ENCODE peak calls at places on chromosome 18, in ten cellular contexts. B, N, W, J, L, H, U, I, V and R are unnamed samples.

GRCh38 chr18:8997634-8998033 is 104.9 kb upstream of the NDUFV2 start:
- DNase-seq in B (no peak), N (no peak), W (no peak), J (no peak), L (no peak), H (peak; percentile 33), U (no peak), I (no peak), V (no peak), R (no peak)

GRCh38 chr18:845152-845819 is 33.2 kb upstream of the YES1 start:
- DNase-seq in B (no peak), N (no peak), W (no peak), J (no peak), L (no peak), H (no peak), U (no peak), I (no peak), V (no peak), R (peak; percentile 40)

GRCh38 chr18:13377496-13377895 is 158.9 kb downstream of the LDLRAD4 start:
- DNase-seq in B (no peak), N (no peak), W (no peak), J (no peak), L (peak; percentile 46), H (no peak), U (no peak), I (no peak), V (no peak), R (no peak)

GRCh38 chr18:35680139-35680551 is 98.6 kb downstream of the GALNT1 start:
- DNase-seq in B (no peak), N (no peak), W (no peak), J (no peak), L (no peak), H (no peak), U (no peak), I (no peak), V (no peak), R (no peak)

GRCh38 chr18:48032876-48033769 is 102.7 kb upstream of the SMAD2 start:
- DNase-seq in B (no peak), N (no peak), W (peak; percentile 61), J (no peak), L (no peak), H (no peak), U (no peak), I (no peak), V (no peak), R (no peak)

GRCh38 chr18:75161629-75162028 is 47.3 kb downstream of the PTGR3 start:
- DNase-seq in B (no peak), N (no peak), W (no peak), J (peak; percentile 12), L (peak; percentile 79), H (no peak), U (no peak), I (no peak), V (peak; percentile 35), R (peak; percentile 91)

GRCh38 chr18:24868760-24869237 is 408.4 kb downstream of the HRH4 start:
- DNase-seq in B (no peak), N (no peak), W (no peak), J (no peak), L (no peak), H (no peak), U (no peak), I (no peak), V (no peak), R (peak; percentile 35)

GRCh38 chr18:79574938-79575525 is 104.6 kb upstream of the CTDP1 start:
- DNase-seq in B (no peak), N (no peak), W (peak; percentile 54), J (no peak), L (no peak), H (no peak), U (peak; percentile 38), I (no peak), V (no peak), R (no peak)

GRCh38 chr18:58937204-58937603 is 72.5 kb downstream of the ZNF532 start:
- DNase-seq in B (no peak), N (peak; percentile 17), W (no peak), J (no peak), L (no peak), H (no peak), U (no peak), I (no peak), V (no peak), R (no peak)

GRCh38 chr18:58148954-58149471 is 105.0 kb downstream of the NEDD4L start:
- DNase-seq in B (no peak), N (no peak), W (no peak), J (no peak), L (no peak), H (no peak), U (no peak), I (no peak), V (no peak), R (peak; percentile 67)

GRCh38 chr18:12318334-12318697 is 10.3 kb downstream of the TUBB6 start:
- DNase-seq in B (no peak), N (no peak), W (no peak), J (peak; percentile 51), L (peak; percentile 4), H (no peak), U (no peak), I (no peak), V (no peak), R (no peak)

GRCh38 chr18:38047820-38048219 is 482.2 kb upstream of the CELF4 start:
- DNase-seq in B (no peak), N (no peak), W (no peak), J (no peak), L (no peak), H (no peak), U (no peak), I (no peak), V (no peak), R (peak; percentile 33)

GRCh38 chr18:44514766-44515165 is 165.9 kb upstream of the SETBP1 start:
- DNase-seq in B (no peak), N (no peak), W (no peak), J (no peak), L (no peak), H (no peak), U (no peak), I (no peak), V (no peak), R (no peak)

GRCh38 chr18:4405965-4406364 is 49.1 kb downstream of the DLGAP1 start:
- DNase-seq in B (no peak), N (no peak), W (no peak), J (no peak), L (no peak), H (no peak), U (no peak), I (no peak), V (no peak), R (no peak)

GRCh38 chr18:52409732-52410131 is 69.7 kb downstream of the DCC start:
- DNase-seq in B (no peak), N (no peak), W (no peak), J (no peak), L (no peak), H (no peak), U (no peak), I (no peak), V (no peak), R (peak; percentile 95)

GRCh38 chr18:54880706-54881105 is 52.4 kb downstream of the RAB27B start:
- DNase-seq in B (peak; percentile 1), N (no peak), W (no peak), J (no peak), L (no peak), H (no peak), U (no peak), I (no peak), V (no peak), R (peak; percentile 89)

GRCh38 chr18:23033079-23033478 is 100.0 kb downstream of the RBBP8 start:
- DNase-seq in B (no peak), N (no peak), W (no peak), J (no peak), L (no peak), H (no peak), U (no peak), I (no peak), V (no peak), R (no peak)

GRCh38 chr18:61939032-61939674 is 46.3 kb upstream of the RNF152 start:
- DNase-seq in B (no peak), N (no peak), W (no peak), J (no peak), L (no peak), H (no peak), U (no peak), I (no peak), V (no peak), R (peak; percentile 35)

GRCh38 chr18:42784612-42785011 is 330.9 kb downstream of the RIT2 start:
- DNase-seq in B (no peak), N (no peak), W (no peak), J (no peak), L (no peak), H (no peak), U (no peak), I (no peak), V (no peak), R (no peak)

GRCh38 chr18:13388586-13389490 is 170.3 kb downstream of the LDLRAD4 start:
- DNase-seq in B (no peak), N (no peak), W (peak; percentile 62), J (no peak), L (no peak), H (no peak), U (no peak), I (no peak), V (no peak), R (no peak)

GRCh38 chr18:21742323-21742687 is 1.7 kb downstream of the MIB1 start:
- DNase-seq in B (no peak), N (no peak), W (no peak), J (peak; percentile 19), L (no peak), H (no peak), U (no peak), I (no peak), V (no peak), R (no peak)

GRCh38 chr18:5410582-5410981 is 115.1 kb upstream of the ZBTB14 start:
- DNase-seq in B (no peak), N (no peak), W (no peak), J (no peak), L (no peak), H (no peak), U (no peak), I (no peak), V (no peak), R (no peak)

GRCh38 chr18:63741769-63742168 is 33.4 kb upstream of the SERPINB7 start:
- DNase-seq in B (no peak), N (no peak), W (no peak), J (no peak), L (no peak), H (no peak), U (no peak), I (no peak), V (no peak), R (peak; percentile 63)

GRCh38 chr18:45839415-45840395 is 14.2 kb downstream of the SIGLEC15 start:
- DNase-seq in B (peak; percentile 15), N (peak; percentile 38), W (no peak), J (no peak), L (peak; percentile 16), H (peak; percentile 50), U (no peak), I (peak; percentile 18), V (no peak), R (peak; percentile 97)

GRCh38 chr18:32956591-32957310 is 183.9 kb upstream of the KLHL14 start:
- DNase-seq in B (no peak), N (peak; percentile 24), W (no peak), J (peak; percentile 10), L (no peak), H (peak; percentile 36), U (no peak), I (no peak), V (no peak), R (no peak)

GRCh38 chr18:58452392-58453166 is 176.3 kb downstream of the ALPK2 start:
- DNase-seq in B (no peak), N (no peak), W (no peak), J (no peak), L (no peak), H (no peak), U (no peak), I (no peak), V (no peak), R (no peak)

GRCh38 chr18:395481-396250 is 104.8 kb downstream of the COLEC12 start:
- DNase-seq in B (no peak), N (peak; percentile 77), W (no peak), J (no peak), L (no peak), H (no peak), U (no peak), I (no peak), V (no peak), R (no peak)

GRCh38 chr18:58345875-58346274 is 283.0 kb downstream of the ALPK2 start:
- DNase-seq in B (peak; percentile 6), N (no peak), W (no peak), J (no peak), L (no peak), H (peak; percentile 55), U (no peak), I (no peak), V (no peak), R (no peak)